ENCODE peak calls at places on chromosomes 6 and 20, in four cellular contexts. P is HepG2, D is GM12878, M is K562. V is an unnamed sample.

GRCh38 chr6:12071064-12071615 is 59.0 kb downstream of the HIVEP1 start:
- DNase-seq in P (no peak), D (no peak), M (no peak), V (no peak)

GRCh38 chr6:138004423-138005287 is 102.6 kb downstream of the PERP start:
- DNase-seq in P (peak), D (peak), M (no peak), V (peak)

GRCh38 chr20:62506087-62506486 is 30.3 kb upstream of the GATA5 start:
- DNase-seq in P (no peak), D (no peak), M (no peak), V (no peak)

GRCh38 chr20:32249030-32249738 is 28.3 kb upstream of the KIF3B start:
- DNase-seq in P (no peak), D (no peak), M (no peak), V (no peak)

GRCh38 chr6:144898052-144898689 is 613.0 kb downstream of the UTRN start:
- DNase-seq in P (no peak), D (no peak), M (no peak), V (no peak)

GRCh38 chr20:4916991-4917881 is 84.1 kb downstream of the SLC23A2 start:
- DNase-seq in P (no peak), D (no peak), M (no peak), V (no peak)

GRCh38 chr6:125597411-125598253 is 151.8 kb upstream of the HEY2 start:
- DNase-seq in P (no peak), D (no peak), M (no peak), V (no peak)

GRCh38 chr6:36636283-36636682 is 42.1 kb downstream of the SRSF3 start:
- DNase-seq in P (no peak), D (no peak), M (no peak), V (no peak)

GRCh38 chr20:17936791-17937687 is 31.6 kb downstream of the SNX5 start:
- DNase-seq in P (no peak), D (no peak), M (no peak), V (no peak)

GRCh38 chr6:70686548-70687133 is 19.0 kb downstream of the SMAP1 start:
- DNase-seq in P (peak), D (no peak), M (peak), V (no peak)

GRCh38 chr6:39347906-39348585 is 25.5 kb upstream of the KCNK16 start:
- DNase-seq in P (peak), D (no peak), M (peak), V (peak)

GRCh38 chr20:48041078-48041780 is 255.9 kb upstream of the SULF2 start:
- DNase-seq in P (no peak), D (no peak), M (no peak), V (no peak)

GRCh38 chr20:48040491-48040890 is 255.2 kb upstream of the SULF2 start:
- DNase-seq in P (no peak), D (no peak), M (no peak), V (no peak)

GRCh38 chr20:48040051-48040450 is 254.8 kb upstream of the SULF2 start:
- DNase-seq in P (no peak), D (no peak), M (no peak), V (no peak)

GRCh38 chr20:48039514-48039913 is 254.2 kb upstream of the SULF2 start:
- DNase-seq in P (no peak), D (no peak), M (no peak), V (no peak)

DNA sequence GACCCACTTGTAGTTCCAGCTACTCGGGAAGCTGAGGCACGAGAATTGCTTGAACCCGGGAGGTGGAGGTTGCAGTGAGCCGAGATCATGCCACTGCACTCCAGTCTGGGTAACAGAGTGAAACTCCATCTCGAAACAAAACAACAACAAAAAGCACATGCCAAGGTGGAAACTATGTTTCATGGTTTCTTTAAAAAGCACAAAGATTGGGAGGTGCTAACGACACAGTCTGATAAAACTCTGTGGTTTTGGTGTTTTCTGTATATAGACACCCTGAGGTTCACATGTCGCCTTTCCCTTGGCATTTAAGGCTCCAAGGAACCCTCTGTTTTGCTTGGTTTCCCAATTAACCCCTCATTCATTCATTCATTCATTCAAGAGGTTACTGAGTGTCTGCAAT is 253.4 kb upstream of the SULF2 start:
- DNase-seq in P (no peak), D (no peak), M (no peak), V (no peak)
- TF ChIP-seq SP1 in P (no peak), D (no peak), M (no peak), V (no peak)

GRCh38 chr6:130065616-130066015 is 47.2 kb downstream of the L3MBTL3 start:
- DNase-seq in P (no peak), D (no peak), M (no peak), V (no peak)

GRCh38 chr6:130070306-130070705 is 51.9 kb downstream of the L3MBTL3 start:
- DNase-seq in P (no peak), D (no peak), M (no peak), V (no peak)

GRCh38 chr6:130075879-130076278 is 57.5 kb downstream of the L3MBTL3 start:
- DNase-seq in P (no peak), D (no peak), M (no peak), V (no peak)

GRCh38 chr6:130069471-130069870 is 51.1 kb downstream of the L3MBTL3 start:
- DNase-seq in P (no peak), D (no peak), M (no peak), V (no peak)

GRCh38 chr6:130070747-130071146 is 52.4 kb downstream of the L3MBTL3 start:
- DNase-seq in P (no peak), D (no peak), M (no peak), V (no peak)
- TF ChIP-seq FOXM1 in P (no peak), D (no peak), M (no peak), V (no peak)

DNA sequence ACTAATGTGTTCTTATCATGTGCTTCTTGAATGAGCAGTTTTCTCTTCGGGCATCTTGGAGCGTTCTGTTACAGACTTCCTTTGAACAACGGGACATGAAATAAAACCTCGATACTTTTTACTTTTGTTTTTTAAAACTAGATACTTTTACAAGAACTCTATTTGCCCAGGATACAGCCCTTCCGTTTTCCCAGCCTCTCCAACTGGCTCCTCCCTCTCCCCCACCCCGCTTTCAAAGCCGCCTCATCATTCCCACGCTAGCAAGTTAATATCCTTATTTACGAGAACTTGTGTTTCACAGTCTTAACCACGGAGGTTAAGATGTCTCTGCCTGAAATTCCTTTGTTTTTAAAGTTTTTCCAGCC is 259 bp upstream of the CFAP206 start:
- DNase-seq in P (no peak), D (no peak), M (no peak), V (no peak)
- TF ChIP-seq SP1 in P (no peak), D (no peak), M (no peak), V (no peak)

GRCh38 chr6:79946773-79947190 is 571 bp downstream of the ELOVL4 start:
- DNase-seq in P (no peak), D (no peak), M (no peak), V (peak)
- TF ChIP-seq FOXM1 in P (no peak), D (no peak), M (no peak), V (no peak)

GRCh38 chr20:38307371-38308046 is 3.6 kb downstream of the BPI start:
- DNase-seq in P (no peak), D (no peak), M (no peak), V (no peak)

GRCh38 chr20:38303908-38304379 is at the start of gene BPI:
- DNase-seq in P (no peak), D (no peak), M (no peak), V (no peak)

GRCh38 chr20:38302721-38303120 is 1.2 kb upstream of the BPI start:
- DNase-seq in P (no peak), D (no peak), M (peak), V (no peak)

GRCh38 chr20:38305541-38305940 is 1.6 kb downstream of the BPI start:
- DNase-seq in P (no peak), D (no peak), M (no peak), V (no peak)

GRCh38 chr20:38304845-38305447 is 990 bp downstream of the BPI start:
- DNase-seq in P (peak), D (no peak), M (peak), V (peak)
- TF ChIP-seq SP1 in P (no peak), D (no peak), M (no peak), V (no peak)

GRCh38 chr6:142871910-142872331 is 73.1 kb downstream of the HIVEP2 start:
- DNase-seq in P (peak), D (no peak), M (no peak), V (no peak)
- TF ChIP-seq FOXM1 in P (no peak), D (no peak), M (no peak), V (no peak)

GRCh38 chr20:39916236-39916635 is 772.8 kb downstream of the MAFB start:
- DNase-seq in P (no peak), D (no peak), M (no peak), V (no peak)
- TF ChIP-seq SP1 in P (no peak), D (no peak), M (no peak), V (no peak)

GRCh38 chr6:111825439-111825838 is 47.8 kb downstream of the FYN start:
- DNase-seq in P (no peak), D (no peak), M (no peak), V (no peak)

GRCh38 chr6:111824608-111825337 is 48.5 kb downstream of the FYN start:
- DNase-seq in P (no peak), D (no peak), M (no peak), V (no peak)

GRCh38 chr6:111823012-111823411 is 50.2 kb downstream of the FYN start:
- DNase-seq in P (no peak), D (no peak), M (no peak), V (no peak)

GRCh38 chr6:111819458-111819857 is 53.8 kb downstream of the FYN start:
- DNase-seq in P (no peak), D (no peak), M (no peak), V (no peak)

GRCh38 chr6:111823831-111824607 is 49.2 kb downstream of the FYN start:
- DNase-seq in P (peak), D (no peak), M (no peak), V (no peak)
- TF ChIP-seq FOXM1 in P (no peak), D (no peak), M (no peak), V (no peak)

DNA sequence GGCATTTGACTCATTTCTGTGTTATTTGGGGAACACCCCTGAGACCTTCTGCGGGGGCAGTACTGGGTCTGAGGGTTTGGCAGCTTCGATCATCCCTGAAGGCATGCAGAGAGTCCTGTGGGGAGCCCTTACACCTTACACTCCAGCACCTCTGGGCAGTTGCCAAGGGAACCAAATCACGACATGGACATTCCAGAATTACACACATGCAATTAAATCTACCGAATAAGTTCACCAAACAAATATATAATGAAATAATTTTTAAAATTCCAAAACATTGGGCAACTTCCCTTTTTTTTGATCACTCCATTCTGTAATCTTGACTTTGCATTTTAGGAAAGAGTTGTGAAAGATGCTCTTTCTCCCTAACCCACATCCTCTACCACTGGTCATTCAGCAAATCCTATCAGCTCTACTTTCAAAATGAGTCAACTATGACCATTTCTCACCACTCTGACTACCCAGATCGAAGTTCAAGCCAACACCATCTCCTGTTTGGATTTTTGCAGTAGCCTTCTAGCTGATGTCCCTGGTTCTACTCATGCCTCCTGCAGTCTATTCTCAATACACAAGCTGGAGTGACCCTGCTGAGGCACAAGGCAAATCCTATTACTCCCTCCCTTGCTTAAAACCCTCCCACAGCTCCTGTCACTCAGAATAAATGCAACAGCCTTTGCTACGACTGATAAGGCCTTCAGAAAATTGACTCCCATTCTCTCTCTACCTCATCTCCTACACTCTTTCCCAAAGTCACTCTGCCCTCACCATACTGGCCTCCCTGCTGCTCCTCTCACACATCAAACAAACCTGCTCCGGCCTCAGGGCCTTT is 533.3 kb downstream of the HACE1 start:
- DNase-seq in P (no peak), D (no peak), M (no peak), V (no peak)
- TF ChIP-seq SP1 in P (no peak), D (no peak), M (no peak), V (no peak)

GRCh38 chr20:20370087-20370575 is 2.2 kb downstream of the INSM1 start:
- DNase-seq in P (no peak), D (no peak), M (no peak), V (no peak)

GRCh38 chr20:20368414-20369352 is 779 bp downstream of the INSM1 start:
- DNase-seq in P (no peak), D (no peak), M (no peak), V (peak)

GRCh38 chr20:20367681-20368413 is at the start of gene INSM1:
- DNase-seq in P (no peak), D (no peak), M (no peak), V (peak)

GRCh38 chr20:20371133-20371532 is 3.2 kb downstream of the INSM1 start:
- DNase-seq in P (no peak), D (no peak), M (no peak), V (no peak)

GRCh38 chr20:20369353-20370086 is 1.6 kb downstream of the INSM1 start:
- DNase-seq in P (no peak), D (no peak), M (no peak), V (no peak)
- TF ChIP-seq FOXM1 in P (no peak), D (no peak), M (no peak), V (no peak)